ENCODE peak calls at places on chromosomes 16 and 17, in seven cellular contexts. One of them, this sample, is unnamed. For H3K4me1, the result is how much of the 10 kb centered on the place peaks cover.

GRCh38 chr17:77280304-77280910 is 139.6 kb downstream of the SEC14L1 start:
- DNase-seq in foreskin keratinocyte: peak
- DNase-seq in mammary epithelial cell: peak
- DNase-seq in pancreas: no peak
- DNase-seq in adipocyte: no peak
- DNase-seq in aorta: no peak
- DNase-seq in A549: no peak
- DNase-seq in this sample: peak

GRCh38 chr17:39750131-39751015 is 12.6 kb downstream of the GRB7 start:
- DNase-seq in foreskin keratinocyte: no peak
- DNase-seq in mammary epithelial cell: peak
- DNase-seq in pancreas: peak
- DNase-seq in adipocyte: no peak
- DNase-seq in aorta: no peak
- DNase-seq in A549: no peak
- DNase-seq in this sample: no peak

GRCh38 chr17:74427048-74427762 is 4.7 kb upstream of the GPRC5C start:
- DNase-seq in foreskin keratinocyte: no peak
- DNase-seq in mammary epithelial cell: peak
- DNase-seq in pancreas: peak
- DNase-seq in adipocyte: no peak
- DNase-seq in aorta: no peak
- DNase-seq in A549: no peak
- DNase-seq in this sample: peak

GRCh38 chr17:41478240-41478639 is 2.7 kb downstream of the KRT35 start:
- DNase-seq in foreskin keratinocyte: no peak
- DNase-seq in mammary epithelial cell: no peak
- DNase-seq in pancreas: no peak
- DNase-seq in adipocyte: no peak
- DNase-seq in aorta: no peak
- DNase-seq in A549: no peak
- DNase-seq in this sample: no peak

GRCh38 chr16:59880626-59881025 is 1146.5 kb upstream of the GOT2 start:
- DNase-seq in foreskin keratinocyte: peak
- DNase-seq in mammary epithelial cell: peak
- DNase-seq in pancreas: no peak
- DNase-seq in adipocyte: no peak
- DNase-seq in aorta: no peak
- DNase-seq in A549: no peak
- DNase-seq in this sample: no peak

GRCh38 chr17:44558349-44559287 is 1.3 kb downstream of the FZD2 start:
- DNase-seq in foreskin keratinocyte: no peak
- DNase-seq in mammary epithelial cell: no peak
- DNase-seq in pancreas: no peak
- DNase-seq in adipocyte: peak
- DNase-seq in aorta: peak
- DNase-seq in A549: no peak
- DNase-seq in this sample: no peak

GRCh38 chr17:69959291-69959690 is 115.7 kb upstream of the KCNJ16 start:
- DNase-seq in foreskin keratinocyte: no peak
- DNase-seq in mammary epithelial cell: no peak
- DNase-seq in pancreas: no peak
- DNase-seq in adipocyte: no peak
- DNase-seq in aorta: no peak
- DNase-seq in A549: no peak
- DNase-seq in this sample: no peak

GRCh38 chr17:746181-746580 is 5.9 kb downstream of the GEMIN4 start:
- DNase-seq in foreskin keratinocyte: no peak
- DNase-seq in mammary epithelial cell: no peak
- DNase-seq in pancreas: no peak
- DNase-seq in adipocyte: no peak
- DNase-seq in aorta: no peak
- DNase-seq in A549: no peak
- DNase-seq in this sample: no peak

GRCh38 chr16:80744856-80745255 is 59.5 kb downstream of the CDYL2 start:
- DNase-seq in foreskin keratinocyte: no peak
- DNase-seq in mammary epithelial cell: no peak
- DNase-seq in pancreas: no peak
- DNase-seq in adipocyte: no peak
- DNase-seq in aorta: no peak
- DNase-seq in A549: no peak
- DNase-seq in this sample: no peak

GRCh38 chr16:28189237-28189636 is 22.5 kb downstream of the XPO6 start:
- DNase-seq in foreskin keratinocyte: no peak
- DNase-seq in mammary epithelial cell: no peak
- DNase-seq in pancreas: no peak
- DNase-seq in adipocyte: peak
- DNase-seq in aorta: no peak
- DNase-seq in A549: peak
- DNase-seq in this sample: no peak

GRCh38 chr16:25040543-25040942 is 25.4 kb upstream of the ARHGAP17 start:
- DNase-seq in foreskin keratinocyte: no peak
- DNase-seq in mammary epithelial cell: no peak
- DNase-seq in pancreas: no peak
- DNase-seq in adipocyte: no peak
- DNase-seq in aorta: no peak
- DNase-seq in A549: no peak
- DNase-seq in this sample: no peak

GRCh38 chr16:31329671-31330552 is 25.1 kb upstream of the ITGAX start:
- DNase-seq in foreskin keratinocyte: no peak
- DNase-seq in mammary epithelial cell: no peak
- DNase-seq in pancreas: no peak
- DNase-seq in adipocyte: no peak
- DNase-seq in aorta: no peak
- DNase-seq in A549: no peak
- DNase-seq in this sample: no peak

GRCh38 chr16:65704866-65705265 is 583.0 kb upstream of the CDH11 start:
- DNase-seq in foreskin keratinocyte: no peak
- DNase-seq in mammary epithelial cell: no peak
- DNase-seq in pancreas: no peak
- DNase-seq in adipocyte: no peak
- DNase-seq in aorta: no peak
- DNase-seq in A549: no peak
- DNase-seq in this sample: no peak

GRCh38 chr17:7060165-7060890 is 16.4 kb upstream of the SLC16A11 start:
- DNase-seq in foreskin keratinocyte: peak
- DNase-seq in mammary epithelial cell: peak
- DNase-seq in pancreas: no peak
- DNase-seq in adipocyte: no peak
- DNase-seq in aorta: no peak
- DNase-seq in A549: peak
- DNase-seq in this sample: no peak

GRCh38 chr16:53518550-53519416 is 15.8 kb upstream of the AKTIP start:
- DNase-seq in foreskin keratinocyte: no peak
- DNase-seq in mammary epithelial cell: no peak
- DNase-seq in pancreas: no peak
- DNase-seq in adipocyte: peak
- DNase-seq in aorta: no peak
- DNase-seq in A549: no peak
- DNase-seq in this sample: no peak

GRCh38 chr16:21126518-21126917 is 24.1 kb downstream of the DNAH3 start:
- DNase-seq in foreskin keratinocyte: no peak
- DNase-seq in mammary epithelial cell: no peak
- DNase-seq in pancreas: no peak
- DNase-seq in adipocyte: no peak
- DNase-seq in aorta: no peak
- DNase-seq in A549: no peak
- DNase-seq in this sample: no peak

GRCh38 chr17:64103751-64104364 is 26.1 kb downstream of the ERN1 start:
- DNase-seq in foreskin keratinocyte: peak
- DNase-seq in mammary epithelial cell: peak
- DNase-seq in pancreas: no peak
- DNase-seq in adipocyte: no peak
- DNase-seq in aorta: no peak
- DNase-seq in A549: no peak
- DNase-seq in this sample: no peak

GRCh38 chr17:16495561-16495960 is 3.6 kb upstream of the LRRC75A start:
- DNase-seq in foreskin keratinocyte: no peak
- DNase-seq in mammary epithelial cell: no peak
- DNase-seq in pancreas: no peak
- DNase-seq in adipocyte: no peak
- DNase-seq in aorta: no peak
- DNase-seq in A549: no peak
- DNase-seq in this sample: no peak

GRCh38 chr16:88618182-88618955 is 20.0 kb upstream of the IL17C start:
- DNase-seq in foreskin keratinocyte: no peak
- DNase-seq in mammary epithelial cell: no peak
- DNase-seq in pancreas: no peak
- DNase-seq in adipocyte: no peak
- DNase-seq in aorta: no peak
- DNase-seq in A549: no peak
- DNase-seq in this sample: no peak

GRCh38 chr16:11665071-11665491 is 3.2 kb upstream of the SNN start:
- DNase-seq in foreskin keratinocyte: no peak
- DNase-seq in mammary epithelial cell: no peak
- DNase-seq in pancreas: no peak
- DNase-seq in adipocyte: no peak
- DNase-seq in aorta: no peak
- DNase-seq in A549: no peak
- DNase-seq in this sample: no peak

GRCh38 chr16:11667824-11668589 is at the start of gene SNN:
- DNase-seq in foreskin keratinocyte: no peak
- DNase-seq in mammary epithelial cell: peak
- DNase-seq in pancreas: peak
- DNase-seq in adipocyte: peak
- DNase-seq in aorta: peak
- DNase-seq in A549: peak
- DNase-seq in this sample: peak

GRCh38 chr16:11668590-11669379 is 530 bp downstream of the SNN start:
- DNase-seq in foreskin keratinocyte: no peak
- DNase-seq in mammary epithelial cell: no peak
- DNase-seq in pancreas: peak
- DNase-seq in adipocyte: peak
- DNase-seq in aorta: no peak
- DNase-seq in A549: no peak
- DNase-seq in this sample: peak

GRCh38 chr16:11667221-11667823 is 933 bp upstream of the SNN start:
- DNase-seq in foreskin keratinocyte: no peak
- DNase-seq in mammary epithelial cell: no peak
- DNase-seq in pancreas: no peak
- DNase-seq in adipocyte: no peak
- DNase-seq in aorta: no peak
- DNase-seq in A549: no peak
- DNase-seq in this sample: no peak

GRCh38 chr16:11666108-11667055 is 1.9 kb upstream of the SNN start:
- DNase-seq in foreskin keratinocyte: no peak
- DNase-seq in mammary epithelial cell: peak
- DNase-seq in pancreas: no peak
- DNase-seq in adipocyte: no peak
- DNase-seq in aorta: no peak
- DNase-seq in A549: no peak
- DNase-seq in this sample: no peak
- H3K4me1 ChIP-seq in foreskin keratinocyte: under half
- H3K4me1 ChIP-seq in mammary epithelial cell: under half
- H3K4me1 ChIP-seq in pancreas: under half
- H3K4me1 ChIP-seq in adipocyte: under half
- H3K4me1 ChIP-seq in aorta: under half
- H3K4me1 ChIP-seq in A549: under half
- H3K4me1 ChIP-seq in this sample: under half

DNA sequence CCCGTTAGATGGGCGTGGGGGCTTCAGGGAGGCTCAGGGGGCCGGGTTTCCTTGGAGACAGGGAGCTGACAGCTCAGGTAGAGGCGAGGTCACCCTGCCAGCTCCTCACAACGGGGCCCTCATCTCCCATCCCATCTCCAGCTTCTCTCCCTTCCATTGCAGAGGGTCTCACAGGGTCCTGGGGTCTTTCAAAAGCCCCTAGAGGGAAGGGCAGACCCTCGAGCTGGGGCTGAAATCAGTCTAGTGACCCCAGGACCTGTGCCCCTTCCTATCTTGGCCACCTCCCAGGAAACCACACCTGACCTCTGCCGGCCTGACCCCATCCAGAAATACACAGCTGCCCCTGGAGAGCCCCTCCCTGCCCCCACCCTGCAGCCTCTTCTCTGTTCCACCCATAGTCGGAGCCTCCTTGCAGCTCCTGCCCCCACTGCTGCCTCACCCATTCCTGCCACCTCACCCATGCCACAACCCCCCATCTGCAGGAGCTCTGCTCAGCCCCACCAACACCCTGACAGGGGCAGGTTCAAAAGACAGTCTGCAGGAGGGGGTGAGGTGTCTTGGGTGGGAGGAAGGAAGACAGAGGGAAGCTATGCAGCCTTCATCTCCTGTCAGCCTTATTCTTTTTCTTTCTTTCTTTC is 23.4 kb downstream of the PIK3R5 start:
- DNase-seq in foreskin keratinocyte: no peak
- DNase-seq in mammary epithelial cell: no peak
- DNase-seq in pancreas: no peak
- DNase-seq in adipocyte: no peak
- DNase-seq in aorta: no peak
- DNase-seq in A549: no peak
- DNase-seq in this sample: no peak
- H3K4me1 ChIP-seq in foreskin keratinocyte: under half
- H3K4me1 ChIP-seq in mammary epithelial cell: under half
- H3K4me1 ChIP-seq in pancreas: under half
- H3K4me1 ChIP-seq in adipocyte: under half
- H3K4me1 ChIP-seq in aorta: under half
- H3K4me1 ChIP-seq in A549: under half
- H3K4me1 ChIP-seq in this sample: under half

GRCh38 chr17:8188408-8188839 is 1.6 kb downstream of the BORCS6 start:
- DNase-seq in foreskin keratinocyte: no peak
- DNase-seq in mammary epithelial cell: no peak
- DNase-seq in pancreas: peak
- DNase-seq in adipocyte: no peak
- DNase-seq in aorta: peak
- DNase-seq in A549: no peak
- DNase-seq in this sample: no peak

GRCh38 chr17:8189041-8189710 is 804 bp downstream of the BORCS6 start:
- DNase-seq in foreskin keratinocyte: no peak
- DNase-seq in mammary epithelial cell: no peak
- DNase-seq in pancreas: peak
- DNase-seq in adipocyte: no peak
- DNase-seq in aorta: peak
- DNase-seq in A549: no peak
- DNase-seq in this sample: peak

GRCh38 chr17:8186446-8186786 is 3.6 kb downstream of the BORCS6 start:
- DNase-seq in foreskin keratinocyte: no peak
- DNase-seq in mammary epithelial cell: no peak
- DNase-seq in pancreas: no peak
- DNase-seq in adipocyte: no peak
- DNase-seq in aorta: no peak
- DNase-seq in A549: no peak
- DNase-seq in this sample: no peak

GRCh38 chr17:8186787-8187516 is 3.0 kb downstream of the BORCS6 start:
- DNase-seq in foreskin keratinocyte: peak
- DNase-seq in mammary epithelial cell: peak
- DNase-seq in pancreas: peak
- DNase-seq in adipocyte: peak
- DNase-seq in aorta: peak
- DNase-seq in A549: peak
- DNase-seq in this sample: peak

GRCh38 chr17:8187517-8188407 is 2.2 kb downstream of the BORCS6 start:
- DNase-seq in foreskin keratinocyte: peak
- DNase-seq in mammary epithelial cell: peak
- DNase-seq in pancreas: peak
- DNase-seq in adipocyte: peak
- DNase-seq in aorta: peak
- DNase-seq in A549: peak
- DNase-seq in this sample: peak
- H3K4me1 ChIP-seq in foreskin keratinocyte: under half
- H3K4me1 ChIP-seq in mammary epithelial cell: under half
- H3K4me1 ChIP-seq in pancreas: under half
- H3K4me1 ChIP-seq in adipocyte: under half
- H3K4me1 ChIP-seq in aorta: under half
- H3K4me1 ChIP-seq in A549: under half
- H3K4me1 ChIP-seq in this sample: under half

GRCh38 chr16:590165-590874 is 454 bp downstream of the RAB40C start:
- DNase-seq in foreskin keratinocyte: no peak
- DNase-seq in mammary epithelial cell: peak
- DNase-seq in pancreas: no peak
- DNase-seq in adipocyte: peak
- DNase-seq in aorta: peak
- DNase-seq in A549: no peak
- DNase-seq in this sample: peak
- H3K4me1 ChIP-seq in foreskin keratinocyte: under half
- H3K4me1 ChIP-seq in mammary epithelial cell: half or more
- H3K4me1 ChIP-seq in pancreas: half or more
- H3K4me1 ChIP-seq in adipocyte: half or more
- H3K4me1 ChIP-seq in aorta: under half
- H3K4me1 ChIP-seq in A549: under half
- H3K4me1 ChIP-seq in this sample: under half

This sample was measured in hepatocyte.